ENCODE peak calls at places on chromosomes 5 and 9, in ten cellular contexts. B is ovary; S is COR-L47; G is GM03348; V is stimulated activated CD8-positive, alpha-beta memory T cell treated with anti-CD3 and anti-CD28 coated beads, Interleukin-4, amount 100 ng/mL, for 1 hour; W is uterus; M is GM12891; L is esophagus muscularis mucosa; O is Peyer's patch; H is activated T-cell treated with anti-CD3 and anti-CD28 coated beads for 1 hour. Z is an unnamed sample.

GRCh38 chr5:78497573-78498533 is 137.4 kb downstream of the SCAMP1 start:
- DNase-seq in B (peak), S (no peak), G (no peak), V (no peak), W (peak), M (no peak), L (peak), O (no peak), H (no peak), Z (no peak)

GRCh38 chr5:1317921-1318565 is 23.2 kb upstream of the TERT start:
- DNase-seq in B (peak), S (no peak), G (no peak), V (no peak), W (no peak), M (no peak), L (no peak), O (peak), H (no peak), Z (no peak)

GRCh38 chr5:138528208-138528607 is 14.8 kb downstream of the ETF1 start:
- DNase-seq in B (no peak), S (no peak), G (no peak), V (no peak), W (no peak), M (no peak), L (no peak), O (no peak), H (no peak), Z (no peak)

GRCh38 chr9:127720031-127720864 is 4.4 kb downstream of the TTC16 start:
- DNase-seq in B (no peak), S (no peak), G (no peak), V (no peak), W (no peak), M (no peak), L (no peak), O (no peak), H (no peak), Z (no peak)

GRCh38 chr9:16030513-16031185 is 477.8 kb downstream of the CCDC171 start:
- DNase-seq in B (no peak), S (no peak), G (peak), V (no peak), W (no peak), M (no peak), L (no peak), O (no peak), H (no peak), Z (peak)

GRCh38 chr5:126969548-126969947 is 60.8 kb downstream of the MARCHF3 start:
- DNase-seq in B (no peak), S (no peak), G (no peak), V (no peak), W (no peak), M (no peak), L (no peak), O (no peak), H (no peak), Z (no peak)

GRCh38 chr5:122434547-122434946 is 122.5 kb downstream of the SNCAIP start:
- DNase-seq in B (no peak), S (peak), G (no peak), V (no peak), W (no peak), M (no peak), L (no peak), O (no peak), H (no peak), Z (no peak)

GRCh38 chr9:113514061-113514460 is 50.5 kb downstream of the RGS3 start:
- DNase-seq in B (no peak), S (no peak), G (no peak), V (no peak), W (no peak), M (no peak), L (no peak), O (no peak), H (no peak), Z (no peak)

GRCh38 chr5:33441241-33441844 is 578 bp downstream of the TARS1 start:
- DNase-seq in B (no peak), S (no peak), G (no peak), V (no peak), W (no peak), M (no peak), L (no peak), O (peak), H (no peak), Z (peak)

GRCh38 chr9:27460225-27461023 is 63.7 kb upstream of the IFNK start:
- DNase-seq in B (no peak), S (no peak), G (peak), V (no peak), W (no peak), M (peak), L (peak), O (peak), H (no peak), Z (no peak)

GRCh38 chr5:111998871-111999270 is 241.9 kb upstream of the NREP start:
- DNase-seq in B (no peak), S (no peak), G (no peak), V (no peak), W (no peak), M (no peak), L (no peak), O (no peak), H (no peak), Z (no peak)

GRCh38 chr9:7960615-7961014 is 161.0 kb upstream of the DMAC1 start:
- DNase-seq in B (no peak), S (no peak), G (no peak), V (no peak), W (no peak), M (no peak), L (no peak), O (no peak), H (no peak), Z (no peak)

GRCh38 chr5:39164529-39165402 is 54.6 kb downstream of the FYB1 start:
- DNase-seq in B (no peak), S (no peak), G (no peak), V (no peak), W (no peak), M (no peak), L (peak), O (no peak), H (no peak), Z (no peak)

GRCh38 chr5:178441486-178442270 is 148.5 kb downstream of the COL23A1 start:
- DNase-seq in B (no peak), S (no peak), G (no peak), V (no peak), W (no peak), M (no peak), L (no peak), O (peak), H (no peak), Z (no peak)

GRCh38 chr9:109319072-109319630 is 1.7 kb downstream of the EPB41L4B start:
- DNase-seq in B (peak), S (peak), G (no peak), V (no peak), W (no peak), M (no peak), L (no peak), O (peak), H (no peak), Z (no peak)

GRCh38 chr9:129285382-129285781 is 107.3 kb upstream of the IER5L start:
- DNase-seq in B (peak), S (no peak), G (no peak), V (no peak), W (no peak), M (no peak), L (no peak), O (peak), H (no peak), Z (no peak)

GRCh38 chr9:12604154-12604825 is 88.9 kb upstream of the TYRP1 start:
- DNase-seq in B (no peak), S (no peak), G (no peak), V (no peak), W (no peak), M (no peak), L (no peak), O (no peak), H (no peak), Z (peak)

GRCh38 chr9:115115924-115116323 is 2.0 kb downstream of the TNC start:
- DNase-seq in B (no peak), S (no peak), G (peak), V (no peak), W (no peak), M (no peak), L (peak), O (no peak), H (no peak), Z (no peak)

GRCh38 chr5:94385767-94386166 is 232.6 kb downstream of the KIAA0825 start:
- DNase-seq in B (no peak), S (no peak), G (no peak), V (no peak), W (no peak), M (no peak), L (no peak), O (no peak), H (no peak), Z (peak)

GRCh38 chr9:121822093-121823085 is 171.0 kb downstream of the DAB2IP start:
- DNase-seq in B (peak), S (no peak), G (no peak), V (no peak), W (no peak), M (no peak), L (no peak), O (peak), H (no peak), Z (peak)

GRCh38 chr5:9621379-9621903 is 8.7 kb downstream of the TAS2R1 start:
- DNase-seq in B (no peak), S (no peak), G (peak), V (no peak), W (no peak), M (no peak), L (no peak), O (no peak), H (no peak), Z (no peak)

Z was measured in SJCRH30.